ENCODE peak calls at places on chromosomes 13 and 19, in six cellular contexts. One of them, this sample, is unnamed.

GRCh38 chr13:40024578-40024952 is 369.1 kb downstream of the COG6 start:
- DNase-seq in HCT116: no peak
- DNase-seq in HepG2: no peak
- DNase-seq in HEK293T: no peak
- DNase-seq in GM12878: no peak
- DNase-seq in K562: no peak
- DNase-seq in this sample: no peak

GRCh38 chr13:111873676-111874178 is 193.2 kb upstream of the SOX1 start:
- DNase-seq in GM12878: no peak
- DNase-seq in HCT116: no peak
- DNase-seq in K562: no peak
- DNase-seq in HEK293T: no peak
- DNase-seq in HepG2: no peak
- DNase-seq in this sample: no peak

GRCh38 chr19:19618384-19619051 is at the start of gene PBX4:
- DNase-seq in HepG2: no peak
- DNase-seq in HCT116: peak; percentile 86
- DNase-seq in GM12878: peak; percentile 87
- DNase-seq in HEK293T: peak; percentile 98
- DNase-seq in K562: peak; percentile 96
- DNase-seq in this sample: peak; percentile 99

GRCh38 chr13:33353210-33353609 is 67.7 kb upstream of the STARD13 start:
- DNase-seq in GM12878: peak; percentile 11
- DNase-seq in HEK293T: no peak
- DNase-seq in HepG2: no peak
- DNase-seq in HCT116: no peak
- DNase-seq in K562: no peak
- DNase-seq in this sample: no peak

GRCh38 chr13:101846701-101847100 is 394.2 kb downstream of the ITGBL1 start:
- DNase-seq in GM12878: no peak
- DNase-seq in HEK293T: no peak
- DNase-seq in K562: no peak
- DNase-seq in HCT116: no peak
- DNase-seq in HepG2: no peak
- DNase-seq in this sample: no peak

GRCh38 chr19:2271516-2272103 is 10.4 kb downstream of the PEAK3 start:
- DNase-seq in HCT116: no peak
- DNase-seq in HepG2: no peak
- DNase-seq in K562: no peak
- DNase-seq in GM12878: no peak
- DNase-seq in HEK293T: no peak
- DNase-seq in this sample: peak; percentile 20

GRCh38 chr13:113837554-113838355 is 26.1 kb downstream of the GAS6 start:
- DNase-seq in HCT116: peak; percentile 67
- DNase-seq in GM12878: no peak
- DNase-seq in K562: peak; percentile 49
- DNase-seq in HEK293T: peak; percentile 16
- DNase-seq in HepG2: peak; percentile 55
- DNase-seq in this sample: no peak

GRCh38 chr19:51098366-51099069 is 9.7 kb downstream of the CTU1 start:
- DNase-seq in HCT116: no peak
- DNase-seq in K562: no peak
- DNase-seq in HepG2: no peak
- DNase-seq in HEK293T: no peak
- DNase-seq in GM12878: no peak
- DNase-seq in this sample: no peak

GRCh38 chr19:40771101-40771539 is 4.2 kb upstream of the MIA start:
- DNase-seq in HCT116: no peak
- DNase-seq in HEK293T: no peak
- DNase-seq in K562: no peak
- DNase-seq in HepG2: peak; percentile 34
- DNase-seq in GM12878: no peak
- DNase-seq in this sample: no peak

GRCh38 chr19:49549045-49549444 is 21.2 kb downstream of the RCN3 start:
- DNase-seq in GM12878: no peak
- DNase-seq in HEK293T: no peak
- DNase-seq in HCT116: no peak
- DNase-seq in K562: no peak
- DNase-seq in HepG2: no peak
- DNase-seq in this sample: no peak

GRCh38 chr19:1266116-1266817 is 2.9 kb upstream of the CIRBP start:
- DNase-seq in HEK293T: peak; percentile 66
- DNase-seq in HepG2: peak; percentile 80
- DNase-seq in K562: peak; percentile 96
- DNase-seq in HCT116: no peak
- DNase-seq in GM12878: no peak
- DNase-seq in this sample: peak; percentile 86

GRCh38 chr19:50762554-50762953 is 7.7 kb upstream of the GPR32 start:
- DNase-seq in GM12878: no peak
- DNase-seq in HCT116: no peak
- DNase-seq in HEK293T: no peak
- DNase-seq in HepG2: no peak
- DNase-seq in K562: no peak
- DNase-seq in this sample: no peak

GRCh38 chr13:43720780-43721397 is 65.9 kb downstream of the ENOX1 start:
- DNase-seq in K562: no peak
- DNase-seq in HCT116: no peak
- DNase-seq in GM12878: no peak
- DNase-seq in HEK293T: no peak
- DNase-seq in HepG2: no peak
- DNase-seq in this sample: no peak

GRCh38 chr13:57557979-57558529 is 73.5 kb upstream of the PCDH17 start:
- DNase-seq in K562: no peak
- DNase-seq in HEK293T: peak; percentile 22
- DNase-seq in GM12878: no peak
- DNase-seq in HepG2: peak; percentile 15
- DNase-seq in HCT116: no peak
- DNase-seq in this sample: no peak

GRCh38 chr13:57666554-57666953 is 35.0 kb downstream of the PCDH17 start:
- DNase-seq in GM12878: no peak
- DNase-seq in HepG2: no peak
- DNase-seq in HEK293T: no peak
- DNase-seq in HCT116: no peak
- DNase-seq in K562: no peak
- DNase-seq in this sample: no peak

GRCh38 chr13:113976711-113977684 is 3.1 kb upstream of the C13orf46 start:
- DNase-seq in HEK293T: no peak
- DNase-seq in GM12878: no peak
- DNase-seq in HCT116: no peak
- DNase-seq in HepG2: no peak
- DNase-seq in K562: no peak
- DNase-seq in this sample: peak; percentile 8

GRCh38 chr19:13834308-13834790 is 39.1 kb downstream of the ZSWIM4 start:
- DNase-seq in HCT116: no peak
- DNase-seq in GM12878: no peak
- DNase-seq in K562: no peak
- DNase-seq in HEK293T: no peak
- DNase-seq in HepG2: no peak
- DNase-seq in this sample: no peak

GRCh38 chr13:48477191-48477855 is 55.6 kb downstream of the RCBTB2 start:
- DNase-seq in HCT116: no peak
- DNase-seq in K562: no peak
- DNase-seq in HepG2: no peak
- DNase-seq in HEK293T: no peak
- DNase-seq in GM12878: no peak
- DNase-seq in this sample: no peak

GRCh38 chr13:92745233-92745632 is 481.4 kb upstream of the GPC6 start:
- DNase-seq in GM12878: no peak
- DNase-seq in HCT116: no peak
- DNase-seq in K562: no peak
- DNase-seq in HepG2: no peak
- DNase-seq in HEK293T: no peak
- DNase-seq in this sample: no peak

GRCh38 chr13:110338441-110339101 is 31.5 kb downstream of the COL4A2 start:
- DNase-seq in K562: no peak
- DNase-seq in HepG2: no peak
- DNase-seq in HEK293T: no peak
- DNase-seq in HCT116: no peak
- DNase-seq in GM12878: no peak
- DNase-seq in this sample: no peak

GRCh38 chr13:112057736-112058518 is 9.0 kb upstream of the SOX1 start:
- DNase-seq in HCT116: no peak
- DNase-seq in GM12878: no peak
- DNase-seq in K562: peak; percentile 23
- DNase-seq in HEK293T: peak; percentile 13
- DNase-seq in HepG2: no peak
- DNase-seq in this sample: peak; percentile 50

GRCh38 chr13:30009411-30009810 is 159.0 kb upstream of the UBL3 start:
- DNase-seq in GM12878: no peak
- DNase-seq in HepG2: no peak
- DNase-seq in HCT116: no peak
- DNase-seq in HEK293T: no peak
- DNase-seq in K562: no peak
- DNase-seq in this sample: no peak

GRCh38 chr13:42041684-42042035 is 6.8 kb upstream of the DGKH start:
- DNase-seq in GM12878: peak; percentile 36
- DNase-seq in HCT116: no peak
- DNase-seq in K562: peak; percentile 50
- DNase-seq in HEK293T: peak; percentile 45
- DNase-seq in HepG2: no peak
- DNase-seq in this sample: peak; percentile 60

GRCh38 chr19:13023666-13024065 is 28.4 kb downstream of the NFIX start:
- DNase-seq in HEK293T: no peak
- DNase-seq in GM12878: no peak
- DNase-seq in HepG2: no peak
- DNase-seq in HCT116: no peak
- DNase-seq in K562: peak; percentile 34
- DNase-seq in this sample: no peak

GRCh38 chr19:48255376-48256303 is at the start of gene CARD8:
- DNase-seq in HEK293T: peak; percentile 63
- DNase-seq in K562: peak; percentile 84
- DNase-seq in GM12878: peak; percentile 88
- DNase-seq in HepG2: peak; percentile 88
- DNase-seq in HCT116: peak; percentile 84
- DNase-seq in this sample: peak; percentile 69

GRCh38 chr13:33188093-33188882 is 97.3 kb downstream of the STARD13 start:
- DNase-seq in GM12878: peak; percentile 79
- DNase-seq in HCT116: no peak
- DNase-seq in HEK293T: no peak
- DNase-seq in K562: no peak
- DNase-seq in HepG2: no peak
- DNase-seq in this sample: no peak

GRCh38 chr19:53196777-53197396 is 3.7 kb upstream of the ZNF665 start:
- DNase-seq in HEK293T: peak; percentile 18
- DNase-seq in GM12878: peak; percentile 26
- DNase-seq in K562: peak; percentile 94
- DNase-seq in HCT116: peak; percentile 33
- DNase-seq in HepG2: peak; percentile 50
- DNase-seq in this sample: peak; percentile 99

GRCh38 chr19:15679089-15679488 is 6.2 kb downstream of the CYP4F12 start:
- DNase-seq in HepG2: no peak
- DNase-seq in K562: no peak
- DNase-seq in HEK293T: no peak
- DNase-seq in GM12878: no peak
- DNase-seq in HCT116: no peak
- DNase-seq in this sample: no peak

GRCh38 chr13:57633141-57633949 is 1.8 kb downstream of the PCDH17 start:
- DNase-seq in HCT116: no peak
- DNase-seq in HepG2: no peak
- DNase-seq in HEK293T: no peak
- DNase-seq in GM12878: no peak
- DNase-seq in K562: no peak
- DNase-seq in this sample: peak; percentile 88

GRCh38 chr19:10139952-10140351 is 20.3 kb upstream of the EIF3G start:
- DNase-seq in HCT116: no peak
- DNase-seq in K562: no peak
- DNase-seq in HEK293T: no peak
- DNase-seq in HepG2: no peak
- DNase-seq in GM12878: no peak
- DNase-seq in this sample: no peak

DNA sequence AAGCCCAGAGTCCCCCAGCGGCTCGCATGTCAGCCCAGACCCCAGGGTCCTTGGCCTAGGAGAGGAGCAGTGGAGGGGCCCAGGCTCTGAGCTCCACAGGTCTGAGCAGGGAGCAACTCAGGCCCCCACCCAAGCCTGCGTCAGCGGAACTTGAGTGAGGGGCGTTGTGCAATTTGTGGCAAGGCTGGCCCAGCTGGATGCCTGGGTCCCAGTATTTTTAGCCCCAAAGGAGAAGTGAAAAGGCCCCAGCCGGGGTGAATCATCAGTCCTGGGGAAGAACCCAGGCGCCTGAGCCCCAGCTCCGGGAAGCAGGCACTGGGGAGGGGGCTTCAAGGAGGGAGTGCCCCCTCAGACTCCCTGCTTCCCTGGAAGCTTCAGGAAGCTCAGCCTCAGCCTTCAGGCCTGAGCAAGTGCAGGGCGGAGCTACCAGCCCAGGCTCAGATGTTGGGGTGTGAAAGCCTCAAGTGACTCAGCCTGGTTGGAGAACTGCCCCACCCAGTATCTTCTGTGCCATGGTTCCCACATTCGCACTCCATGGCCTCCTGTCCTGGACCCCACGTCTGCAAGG is 7.2 kb downstream of the MED29 start:
- DNase-seq in GM12878: no peak
- DNase-seq in HCT116: peak; percentile 69
- DNase-seq in HEK293T: no peak
- DNase-seq in HepG2: peak; percentile 36
- DNase-seq in K562: peak; percentile 60
- DNase-seq in this sample: no peak
- TF ChIP-seq SP1 in GM12878: no peak
- TF ChIP-seq SP1 in HCT116: no peak
- TF ChIP-seq SP1 in HEK293T: no peak
- TF ChIP-seq SP1 in HepG2: no peak
- TF ChIP-seq SP1 in K562: no peak
- TF ChIP-seq SP1 in this sample: no peak

GRCh38 chr13:91664036-91664435 is 265.6 kb downstream of the GPC5 start:
- DNase-seq in K562: no peak
- DNase-seq in HepG2: no peak
- DNase-seq in GM12878: no peak
- DNase-seq in HEK293T: no peak
- DNase-seq in HCT116: no peak
- DNase-seq in this sample: no peak
- TF ChIP-seq SP1 in K562: no peak
- TF ChIP-seq SP1 in HepG2: no peak
- TF ChIP-seq SP1 in GM12878: no peak
- TF ChIP-seq SP1 in HEK293T: no peak
- TF ChIP-seq SP1 in HCT116: no peak
- TF ChIP-seq SP1 in this sample: no peak

GRCh38 chr19:58097783-58098681 is at the start of gene ZSCAN18:
- DNase-seq in GM12878: peak; percentile 24
- DNase-seq in HCT116: no peak
- DNase-seq in HEK293T: peak; percentile 83
- DNase-seq in K562: peak; percentile 89
- DNase-seq in HepG2: no peak
- DNase-seq in this sample: peak; percentile 99
- TF ChIP-seq SP1 in GM12878: peak; percentile 64
- TF ChIP-seq SP1 in HCT116: no peak
- TF ChIP-seq SP1 in HEK293T: no peak
- TF ChIP-seq SP1 in K562: no peak
- TF ChIP-seq SP1 in HepG2: no peak
- TF ChIP-seq SP1 in this sample: peak; percentile 89

DNA sequence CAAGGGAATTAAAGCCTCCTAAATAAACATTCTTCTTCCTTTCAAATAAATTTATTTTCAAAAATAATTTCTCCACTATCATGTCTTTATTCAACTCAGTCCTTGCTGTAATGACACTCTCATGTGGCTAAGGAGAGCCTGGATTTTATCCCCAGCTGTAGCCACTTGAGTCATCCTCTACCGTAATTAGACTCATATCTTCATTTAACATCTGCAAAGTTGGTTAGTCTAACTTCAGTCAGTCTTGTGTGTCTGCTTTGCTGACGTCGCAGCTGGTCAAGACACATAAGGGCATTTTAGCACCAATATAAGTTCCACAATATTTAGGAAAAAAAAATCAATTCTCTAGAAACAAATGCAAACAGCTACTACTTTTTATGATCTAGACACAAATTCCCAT is 776.4 kb upstream of the ATXN8OS start:
- DNase-seq in HEK293T: no peak
- DNase-seq in K562: peak; percentile 27
- DNase-seq in GM12878: no peak
- DNase-seq in HCT116: no peak
- DNase-seq in HepG2: no peak
- DNase-seq in this sample: no peak
- TF ChIP-seq SP1 in HEK293T: no peak
- TF ChIP-seq SP1 in K562: no peak
- TF ChIP-seq SP1 in GM12878: no peak
- TF ChIP-seq SP1 in HCT116: no peak
- TF ChIP-seq SP1 in HepG2: no peak
- TF ChIP-seq SP1 in this sample: no peak